ENCODE peak calls at places on chromosomes 6 and 20, in six cellular contexts. Z is GM23338, W is left ventricle myocardium inferior, Q is tibial artery, C is HepG2, G is hepatocyte. I is an unnamed sample. For H3K4me1, the result is how much of the 10 kb centered on the place peaks cover.

GRCh38 chr20:45842169-45842812 is 8.7 kb downstream of the SNX21 start:
- DNase-seq in W (no peak), Z (no peak), C (no peak), G (no peak), Q (no peak), I (no peak)

GRCh38 chr6:63821442-63821841 is 185.8 kb downstream of the PHF3 start:
- DNase-seq in W (no peak), G (no peak), Z (no peak), Q (no peak), C (no peak), I (no peak)

GRCh38 chr6:108738684-108739406 is 109.4 kb upstream of the ARMC2 start:
- DNase-seq in Z (no peak), W (no peak), G (no peak), Q (no peak), C (no peak), I (no peak)

GRCh38 chr6:44464527-44465310 is 77.2 kb downstream of the CDC5L start:
- DNase-seq in G (no peak), W (no peak), Z (peak), C (peak), Q (no peak), I (peak)

GRCh38 chr6:16049178-16049577 is 79.7 kb upstream of the MYLIP start:
- DNase-seq in Z (no peak), W (no peak), Q (no peak), C (no peak), G (no peak), I (no peak)

GRCh38 chr6:122222761-122223160 is 176.7 kb upstream of the HSF2 start:
- DNase-seq in Q (no peak), C (no peak), G (no peak), Z (no peak), W (no peak), I (no peak)

GRCh38 chr20:48416002-48416401 is 411.8 kb downstream of the PREX1 start:
- DNase-seq in C (no peak), Q (no peak), Z (no peak), W (no peak), G (no peak), I (no peak)

GRCh38 chr6:18147160-18147559 is 7.7 kb downstream of the TPMT start:
- DNase-seq in C (peak), G (peak), W (no peak), Q (no peak), Z (no peak), I (no peak)

GRCh38 chr6:39218868-39219567 is 10.3 kb downstream of the KCNK5 start:
- DNase-seq in G (no peak), Q (no peak), Z (no peak), C (no peak), W (no peak), I (no peak)

GRCh38 chr6:129679758-129680157 is 30.2 kb downstream of the ARHGAP18 start:
- DNase-seq in W (no peak), Q (no peak), Z (no peak), G (no peak), C (no peak), I (peak)

GRCh38 chr6:97591955-97592354 is 308.9 kb upstream of the MMS22L start:
- DNase-seq in Q (no peak), W (no peak), C (no peak), Z (peak), G (no peak), I (peak)

DNA sequence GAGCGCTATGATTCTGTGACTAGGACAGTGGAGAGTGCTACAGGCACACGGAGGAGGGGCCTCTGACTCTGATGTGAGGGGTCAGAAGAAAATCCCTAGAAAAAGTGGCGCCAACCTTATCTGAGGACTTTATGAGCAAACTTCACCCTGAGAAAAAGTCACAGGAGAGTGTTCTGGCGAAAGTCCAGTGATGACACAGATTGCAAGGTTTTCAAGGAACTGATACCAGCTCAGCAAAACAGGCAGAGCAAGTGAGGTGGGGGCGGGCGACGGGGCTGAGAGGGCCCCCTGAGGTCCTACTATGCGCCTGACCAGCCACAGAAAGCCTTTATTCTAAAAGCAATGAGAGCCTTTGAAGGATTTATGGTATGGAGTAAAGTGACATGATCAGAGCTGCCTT is 73.3 kb downstream of the SLC22A23 start:
- DNase-seq in W (no peak), C (peak), G (peak), Z (no peak), Q (no peak), I (no peak)
- H3K4me1 ChIP-seq in W (under half), C (half or more), G (half or more), Z (under half), Q (under half), I (under half)

DNA sequence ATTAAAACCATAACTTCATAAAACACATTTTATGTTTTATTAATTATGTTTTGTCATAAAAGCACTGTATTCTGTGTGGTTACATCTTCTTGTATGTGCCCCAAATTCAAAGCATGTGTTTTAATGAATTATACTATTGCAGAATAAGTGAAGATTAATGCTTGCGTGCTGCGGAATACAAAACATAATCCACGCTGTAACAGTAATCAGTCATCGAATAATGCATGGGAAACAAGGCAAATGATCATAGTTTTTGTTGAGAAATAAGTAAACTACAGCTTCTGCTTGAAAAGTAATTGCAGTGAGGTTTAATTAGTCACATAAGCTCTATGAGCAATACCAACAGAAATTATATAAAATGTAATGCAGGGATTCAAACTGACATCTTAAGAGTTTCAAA is 459.1 kb upstream of the SOX4 start:
- DNase-seq in G (no peak), Z (no peak), Q (no peak), C (no peak), W (no peak), I (no peak)
- H3K4me1 ChIP-seq in G (under half), Z (half or more), Q (under half), C (under half), W (under half), I (under half)

DNA sequence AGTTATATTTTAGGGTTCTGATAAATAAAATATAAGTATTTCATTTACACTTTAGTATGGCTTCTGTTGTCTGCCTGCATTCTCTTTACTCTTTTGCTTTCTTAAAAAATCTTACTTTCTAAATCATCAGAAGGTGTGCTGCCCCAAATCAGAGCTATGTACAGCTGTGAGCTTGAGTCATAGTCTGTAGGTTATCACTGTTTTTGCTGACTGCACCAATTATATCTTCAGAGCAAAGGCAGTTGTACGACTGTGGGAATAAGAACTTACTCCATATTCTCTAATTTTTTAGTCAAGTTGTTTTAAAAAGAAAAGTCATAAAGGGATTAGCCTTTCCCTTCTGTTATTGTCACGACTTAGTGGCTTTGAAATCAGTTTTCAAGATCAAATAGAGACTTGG is 1649.0 kb downstream of the HACE1 start:
- DNase-seq in G (no peak), Z (no peak), C (no peak), Q (no peak), W (no peak), I (no peak)
- H3K4me1 ChIP-seq in G (under half), Z (under half), C (under half), Q (under half), W (under half), I (under half)

DNA sequence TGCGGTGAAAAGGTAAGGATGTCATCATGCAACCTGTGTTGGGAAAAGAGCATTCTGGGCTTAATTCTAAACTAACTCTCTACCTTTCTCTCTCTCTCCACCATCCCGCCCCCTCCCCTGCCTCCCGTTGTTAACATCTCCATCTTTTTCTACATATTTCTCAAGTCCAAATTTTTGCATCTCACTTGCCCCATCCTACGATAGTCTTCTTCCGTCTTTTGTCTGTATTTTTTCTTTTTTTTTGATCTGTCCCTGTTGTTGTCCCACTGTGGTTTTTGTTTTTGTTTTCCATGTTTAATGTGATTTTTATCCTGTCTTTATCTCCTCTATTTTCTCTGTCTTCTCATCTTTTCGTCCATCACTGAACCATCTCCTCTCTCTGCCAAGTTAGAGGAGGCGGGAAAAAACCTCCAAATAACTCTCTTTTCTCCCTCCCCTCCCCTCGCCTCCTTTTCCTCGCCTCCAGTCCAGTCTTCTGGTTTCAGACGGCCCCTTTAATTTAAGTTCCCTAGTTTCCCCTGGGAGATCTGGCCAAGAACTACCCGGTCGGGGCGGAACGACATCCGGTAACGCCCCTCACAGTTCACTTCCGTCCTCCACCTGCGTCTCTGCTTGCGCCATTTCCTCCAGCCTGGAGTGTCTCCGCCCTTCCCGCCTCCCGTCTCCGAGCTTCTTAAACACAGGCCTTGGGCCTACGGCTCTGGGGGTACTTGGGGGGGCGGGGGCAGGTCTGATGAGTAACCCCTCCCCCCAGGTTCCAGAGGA is at the start of gene NFKBIL1:
- DNase-seq in G (peak), Q (peak), Z (peak), C (peak), W (peak), I (peak)
- H3K4me1 ChIP-seq in G (under half), Q (under half), Z (under half), C (under half), W (under half), I (under half)

DNA sequence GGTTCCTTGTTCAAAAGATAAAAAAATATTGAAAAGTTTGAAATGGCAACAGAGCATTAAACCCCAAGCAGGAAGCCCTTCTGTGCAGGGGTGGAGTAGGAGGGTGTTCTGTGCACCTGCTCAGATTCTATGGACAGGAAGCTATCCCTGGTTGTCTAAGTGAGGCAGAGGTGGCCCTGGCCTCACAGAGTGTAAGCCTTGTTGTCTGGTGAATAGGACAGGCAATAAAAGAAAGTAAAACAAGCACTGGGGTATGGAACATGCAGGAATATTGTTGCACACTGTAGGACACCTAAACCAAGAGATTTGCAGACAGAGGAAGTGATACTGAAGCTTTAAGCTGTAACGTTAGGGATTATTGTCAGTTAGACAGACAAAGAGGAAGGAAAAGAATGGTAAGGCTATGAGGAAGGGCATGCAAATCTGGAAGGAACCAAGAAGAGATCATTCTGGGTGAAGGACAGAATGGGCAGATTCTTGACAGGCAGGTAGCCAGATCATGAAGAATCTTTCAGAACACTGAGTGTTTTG is 66.8 kb downstream of the TBC1D7 start:
- DNase-seq in C (no peak), Q (no peak), Z (no peak), W (no peak), G (no peak), I (no peak)
- H3K4me1 ChIP-seq in C (under half), Q (under half), Z (under half), W (under half), G (under half), I (under half)

GRCh38 chr20:10540636-10541493 is 105.8 kb downstream of the SLX4IP start:
- DNase-seq in W (no peak), G (peak), C (peak), Z (no peak), Q (no peak), I (peak)
- H3K4me1 ChIP-seq in W (under half), G (under half), C (half or more), Z (under half), Q (under half), I (under half)

DNA sequence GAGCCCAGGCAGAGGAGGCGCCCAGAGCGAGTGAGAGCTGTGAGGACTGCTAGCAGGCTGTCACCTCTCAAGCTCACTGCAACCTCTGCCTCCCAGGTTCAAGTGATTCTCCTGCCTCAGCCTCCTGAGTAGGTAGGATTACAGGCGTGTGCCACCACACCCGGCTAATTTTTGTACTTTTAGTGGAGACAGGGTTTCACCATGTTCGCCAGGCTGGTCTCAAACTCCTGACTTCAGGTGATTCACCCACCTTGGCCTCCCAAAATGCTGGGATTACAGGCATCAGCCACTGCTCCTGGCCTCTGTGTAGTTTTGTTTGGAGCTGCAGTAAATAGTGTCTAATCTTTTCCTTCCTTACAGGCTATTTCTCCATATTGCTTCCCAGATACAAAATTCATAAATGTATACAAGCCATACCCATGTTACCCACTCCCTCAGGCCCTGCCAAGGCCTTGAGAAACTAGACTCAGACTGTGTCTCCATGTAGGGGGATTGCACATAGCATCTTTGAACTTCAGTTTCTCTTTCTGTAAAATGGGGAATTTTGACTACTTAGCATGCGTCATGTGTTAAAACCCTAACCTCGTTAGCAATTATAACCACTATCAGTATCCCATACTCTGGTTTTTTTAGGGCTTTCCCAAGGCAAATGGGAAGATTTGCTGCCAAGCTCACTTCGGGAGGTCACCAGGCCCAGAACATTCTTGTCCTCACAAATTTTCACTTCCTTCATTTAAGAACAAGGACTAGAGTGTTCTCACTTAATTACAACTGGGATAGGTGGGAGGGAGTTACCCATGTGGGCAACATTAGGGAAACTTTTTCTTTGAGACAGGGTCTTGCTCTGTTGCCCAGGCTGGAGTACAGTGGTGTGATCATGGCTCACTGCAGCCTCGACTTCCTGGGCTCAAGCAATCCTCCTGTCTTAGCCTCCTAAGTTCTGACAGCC is 67.3 kb upstream of the DDR1 start:
- DNase-seq in W (no peak), C (no peak), Q (no peak), G (no peak), Z (no peak), I (no peak)
- H3K4me1 ChIP-seq in W (under half), C (half or more), Q (under half), G (under half), Z (under half), I (under half)

DNA sequence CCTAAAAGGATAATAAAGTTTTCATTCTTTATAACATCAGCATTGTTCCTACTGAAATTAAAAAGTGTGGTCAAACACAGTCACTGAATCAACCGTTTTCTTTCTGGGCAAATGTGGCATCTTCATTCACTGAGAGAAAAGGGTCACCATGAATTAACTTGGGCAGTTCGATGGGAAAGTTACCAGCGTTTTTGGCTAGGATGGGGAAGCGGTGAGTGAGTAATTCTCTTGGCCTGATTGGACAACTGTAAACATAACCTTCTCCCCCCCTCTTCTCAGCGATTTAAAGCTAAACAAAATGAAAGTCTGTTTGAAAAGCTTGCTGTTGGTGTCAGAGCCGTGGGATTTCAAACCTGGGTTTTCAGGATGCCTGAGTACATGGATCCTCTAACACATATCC is 181.9 kb downstream of the SASH1 start:
- DNase-seq in G (no peak), Z (no peak), W (no peak), Q (no peak), C (no peak), I (no peak)
- H3K4me1 ChIP-seq in G (under half), Z (under half), W (half or more), Q (under half), C (under half), I (under half)

DNA sequence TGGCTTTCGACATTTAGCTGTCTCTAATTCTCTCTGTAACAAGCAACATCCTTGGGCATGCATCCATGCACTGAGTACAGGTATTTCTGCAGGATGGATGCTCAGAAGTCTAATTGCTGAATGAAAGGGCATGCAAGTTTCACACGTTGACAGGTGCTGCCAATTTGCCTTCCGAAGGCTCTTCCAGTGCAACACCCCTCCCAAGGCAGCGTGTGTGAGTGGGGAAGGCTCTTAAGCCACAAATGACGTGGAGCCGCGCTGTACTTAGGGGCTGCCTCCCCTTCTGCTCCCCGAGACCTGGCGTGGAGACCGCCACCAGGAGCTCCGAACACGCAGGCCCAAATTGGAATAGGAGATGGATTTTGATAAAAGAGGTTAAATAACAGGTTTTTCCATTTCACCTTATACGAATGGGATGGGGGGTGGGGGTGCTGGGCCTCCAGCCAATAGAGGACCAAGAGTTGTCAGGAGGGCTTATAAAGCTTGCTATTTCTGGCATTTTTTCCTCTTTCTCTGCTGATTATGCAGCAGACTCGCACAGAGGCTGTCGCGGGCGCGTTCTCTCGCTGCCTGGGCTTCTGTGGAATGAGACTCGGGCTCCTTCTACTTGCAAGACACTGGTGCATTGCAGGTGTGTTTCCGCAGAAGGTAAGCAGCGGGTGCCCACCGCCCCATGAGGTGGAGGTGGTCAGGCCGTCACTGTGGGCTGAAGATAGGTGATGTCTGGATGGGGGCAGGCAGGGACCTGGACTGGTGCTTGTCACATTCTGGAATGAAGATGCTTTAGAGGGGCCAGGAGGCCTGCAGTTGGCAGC is 30.9 kb downstream of the TOX2 start:
- DNase-seq in W (no peak), C (no peak), Q (no peak), Z (no peak), G (no peak), I (no peak)
- H3K4me1 ChIP-seq in W (under half), C (under half), Q (under half), Z (under half), G (under half), I (under half)